ENCODE peak calls at places on chromosomes 4 and X, in four cellular contexts. T, O, Q and M are unnamed samples. For H3K36me3, the result is how much of the 10 kb centered on the place peaks cover.

GRCh38 chr4:16066586-16067128 is 17.2 kb downstream of the PROM1 start:
- DNase-seq in Q (no peak), T (no peak), O (no peak), M (no peak)

GRCh38 chr4:184476660-184477059 is 2.3 kb upstream of the IRF2 start:
- DNase-seq in O (no peak), Q (no peak), T (no peak), M (no peak)

GRCh38 chrX:7059214-7059838 is 88.2 kb upstream of the STS start:
- DNase-seq in Q (no peak), O (no peak), T (no peak), M (no peak)

GRCh38 chrX:95029571-95029970 is 1355.6 kb downstream of the FAM133A start:
- DNase-seq in O (no peak), Q (no peak), T (no peak), M (no peak)

GRCh38 chr4:132809298-132810032 is 339.6 kb upstream of the PCDH10 start:
- DNase-seq in T (no peak), Q (no peak), O (peak), M (no peak)

GRCh38 chr4:3473943-3474335 is 10.8 kb downstream of the DOK7 start:
- DNase-seq in O (no peak), Q (no peak), T (no peak), M (no peak)

GRCh38 chrX:3501833-3502535 is 155.5 kb upstream of the MXRA5 start:
- DNase-seq in Q (no peak), O (no peak), T (no peak), M (no peak)

GRCh38 chrX:25131055-25131454 is 115.3 kb upstream of the ARX start:
- DNase-seq in Q (no peak), T (no peak), O (no peak), M (no peak)

GRCh38 chr4:1246111-1246881 is 2.6 kb downstream of the CTBP1 start:
- DNase-seq in Q (no peak), T (peak), O (no peak), M (peak)

GRCh38 chr4:180041576-180041975 is 2201.6 kb upstream of the TENM3 start:
- DNase-seq in Q (no peak), T (no peak), O (no peak), M (no peak)

GRCh38 chrX:105564536-105564935 is 257.8 kb upstream of the NRK start:
- DNase-seq in O (no peak), T (peak), Q (no peak), M (no peak)

GRCh38 chrX:9341305-9342201 is 123.3 kb upstream of the TBL1X start:
- DNase-seq in O (peak), T (peak), Q (peak), M (peak)

GRCh38 chr4:120948382-120948781 is 25.9 kb upstream of the PRDM5 start:
- DNase-seq in T (no peak), Q (no peak), O (peak), M (no peak)

GRCh38 chr4:54872246-54872645 is 214.5 kb downstream of the KIT start:
- DNase-seq in Q (no peak), T (peak), O (peak), M (no peak)

GRCh38 chr4:145937990-145938611 is 522 bp downstream of the ZNF827 start:
- DNase-seq in Q (peak), O (peak), T (peak), M (peak)

GRCh38 chrX:24148118-24148517 is 1.4 kb upstream of the ZFX start:
- DNase-seq in Q (no peak), O (no peak), T (no peak), M (no peak)

GRCh38 chr4:74328501-74328900 is 20.2 kb downstream of the EPGN start:
- DNase-seq in Q (no peak), O (no peak), T (no peak), M (no peak)
- H3K4me2 ChIP-seq in Q (no peak), O (no peak), T (no peak), M (no peak)

DNA sequence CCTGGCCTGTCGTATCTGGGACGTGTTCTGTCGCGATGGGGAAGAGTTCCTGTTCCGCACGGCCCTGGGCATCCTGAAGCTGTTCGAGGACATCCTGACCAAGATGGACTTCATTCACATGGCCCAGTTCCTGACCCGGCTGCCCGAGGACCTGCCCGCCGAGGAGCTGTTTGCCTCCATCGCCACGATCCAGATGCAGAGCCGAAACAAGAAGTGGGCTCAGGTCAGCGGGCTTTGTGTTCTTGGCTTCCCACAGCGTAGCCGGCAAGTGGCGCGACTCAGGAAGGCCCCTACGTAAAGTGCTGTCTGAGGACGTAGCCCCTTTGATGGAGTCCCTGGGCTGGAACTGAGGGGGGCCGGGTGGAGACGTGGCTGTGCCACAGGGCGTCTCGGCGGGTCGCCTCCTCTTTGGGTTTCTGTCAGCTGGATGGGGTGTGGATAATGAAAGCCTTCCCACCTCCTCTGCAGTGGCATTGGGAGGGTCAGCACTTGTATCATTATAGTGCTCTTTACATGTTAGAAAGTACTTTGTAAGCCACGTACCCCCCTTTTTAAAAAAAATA is 18.1 kb upstream of the TADA2B start:
- DNase-seq in O (no peak), Q (no peak), T (no peak), M (no peak)
- H3K36me3 ChIP-seq in O (under half), Q (under half), T (half or more), M (under half)

GRCh38 chr4:48332661-48333060 is 8.7 kb upstream of the SLAIN2 start:
- DNase-seq in O (no peak), T (no peak), Q (no peak), M (no peak)

GRCh38 chr4:48329976-48330375 is 11.4 kb upstream of the SLAIN2 start:
- DNase-seq in Q (no peak), T (peak), O (no peak), M (no peak)

GRCh38 chr4:48333587-48333986 is 7.7 kb upstream of the SLAIN2 start:
- DNase-seq in Q (no peak), O (no peak), T (no peak), M (no peak)

GRCh38 chr4:48334236-48334635 is 7.1 kb upstream of the SLAIN2 start:
- DNase-seq in T (no peak), Q (no peak), O (no peak), M (no peak)

DNA sequence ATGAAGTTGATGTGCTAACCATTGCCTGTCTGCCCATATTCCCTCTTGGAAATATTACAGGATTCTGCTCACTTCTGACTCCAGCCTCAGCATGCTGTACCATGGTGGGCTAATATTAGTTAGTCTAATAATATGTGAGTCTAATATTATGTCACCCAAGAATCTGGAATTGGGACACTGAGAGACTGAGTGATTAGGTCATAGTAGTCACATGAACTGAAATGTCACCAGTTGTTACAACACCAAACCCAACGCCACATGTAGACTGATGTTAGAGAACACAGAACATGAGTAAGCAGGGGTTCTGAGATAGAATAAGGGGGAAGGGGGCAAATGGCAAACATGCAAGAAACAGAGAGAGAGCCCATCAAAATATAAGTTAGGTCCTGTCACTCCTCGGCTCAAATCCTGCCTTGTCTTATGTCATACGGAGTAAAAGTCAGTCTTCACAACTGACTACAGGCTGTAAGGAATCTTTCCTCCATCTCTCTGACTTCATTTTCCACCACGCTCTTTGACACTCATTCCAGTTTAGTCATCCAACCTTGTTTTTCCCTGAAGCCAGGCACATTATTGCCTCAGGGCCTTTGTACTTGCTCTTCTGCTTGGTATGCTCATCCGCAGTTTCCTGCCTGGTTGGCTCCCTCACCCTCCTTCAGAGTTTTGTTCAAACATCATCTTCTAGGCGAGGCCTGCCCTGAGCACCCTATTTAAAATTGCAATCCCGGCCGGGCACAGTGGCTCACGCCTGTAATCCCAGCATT is 9.6 kb upstream of the SLAIN2 start:
- DNase-seq in Q (no peak), T (peak), O (no peak), M (peak)
- H3K4me2 ChIP-seq in Q (no peak), T (no peak), O (no peak), M (no peak)

GRCh38 chr4:118967393-118967792 is 78.7 kb downstream of the SYNPO2 start:
- DNase-seq in Q (no peak), T (peak), O (no peak), M (no peak)

GRCh38 chr4:118968006-118968405 is 79.4 kb downstream of the SYNPO2 start:
- DNase-seq in T (peak), O (peak), Q (no peak), M (peak)

GRCh38 chr4:118964891-118965411 is 76.3 kb downstream of the SYNPO2 start:
- DNase-seq in O (no peak), Q (no peak), T (peak), M (no peak)

GRCh38 chr4:118957683-118958082 is 69.0 kb downstream of the SYNPO2 start:
- DNase-seq in Q (no peak), O (no peak), T (no peak), M (no peak)

GRCh38 chr4:118962540-118962939 is 73.9 kb downstream of the SYNPO2 start:
- DNase-seq in Q (no peak), O (no peak), T (no peak), M (no peak)
- H3K36me3 ChIP-seq in Q (under half), O (under half), T (under half), M (under half)

GRCh38 chr4:76897522-76898384 is at the start of gene SOWAHB:
- DNase-seq in T (no peak), O (peak), Q (peak), M (peak)

GRCh38 chr4:76895619-76896018 is 2.3 kb downstream of the SOWAHB start:
- DNase-seq in Q (no peak), T (no peak), O (no peak), M (no peak)

GRCh38 chr4:76896048-76896447 is 1.9 kb downstream of the SOWAHB start:
- DNase-seq in O (no peak), T (no peak), Q (no peak), M (no peak)

GRCh38 chr4:76898385-76898692 is 395 bp upstream of the SOWAHB start:
- DNase-seq in T (no peak), O (no peak), Q (no peak), M (no peak)

DNA sequence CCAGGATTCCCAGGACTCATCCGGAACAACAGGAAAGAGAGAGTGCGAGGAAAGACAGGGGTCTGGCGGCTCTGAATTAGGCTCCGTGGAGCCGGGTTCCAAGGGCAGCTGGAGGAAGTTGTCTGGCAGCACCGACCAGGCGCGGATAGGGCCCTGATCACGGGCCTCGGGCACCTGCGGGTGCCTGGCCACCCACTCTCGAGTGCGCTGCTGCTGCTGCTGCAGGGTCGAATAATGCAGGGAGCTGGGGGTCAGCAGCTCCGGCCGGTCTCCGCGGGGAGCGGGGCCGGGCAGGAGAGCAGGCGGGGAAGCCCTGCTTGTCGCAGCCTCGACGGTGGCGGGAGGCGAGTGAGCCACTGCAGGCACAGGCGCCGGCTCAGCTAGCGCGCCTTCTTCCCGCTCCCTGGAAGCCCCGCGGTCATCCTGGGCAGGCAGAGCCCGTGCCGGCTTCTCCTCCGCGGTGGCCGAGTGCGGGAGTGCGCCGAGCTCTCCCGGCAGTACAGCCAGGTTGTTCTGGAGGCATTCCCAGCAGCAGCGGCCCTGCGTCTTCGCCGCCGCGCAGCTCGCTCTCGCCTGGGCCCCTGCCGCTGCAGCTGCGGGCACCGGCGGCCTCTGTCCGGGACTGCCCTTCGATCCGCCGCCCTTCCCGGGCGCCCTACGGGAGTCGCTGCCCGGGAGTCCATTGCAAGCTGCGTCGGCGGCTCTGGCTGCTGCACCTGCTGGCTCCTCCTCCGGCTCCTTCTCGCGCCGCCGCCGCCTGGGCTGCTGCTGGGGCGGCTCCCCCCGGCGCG is 1.0 kb downstream of the SOWAHB start:
- DNase-seq in T (peak), Q (peak), O (peak), M (peak)
- H3K4me2 ChIP-seq in T (peak), Q (peak), O (peak), M (peak)